ENCODE peak calls at places on chromosomes 3 and 15, in seven cellular contexts. P, R, F, B, X, Q and J are unnamed samples.

GRCh38 chr15:60591491-60592385 is 112.8 kb upstream of the ICE2 start:
- DNase-seq in B (peak), P (peak), R (peak), Q (peak), X (no peak), F (peak), J (no peak)

GRCh38 chr15:20341901-20342605 is 199.5 kb downstream of the GOLGA6L6 start:
- DNase-seq in F (peak), P (peak), B (no peak), Q (no peak), X (no peak), R (no peak), J (peak)

GRCh38 chr3:29285356-29286070 is 4.6 kb downstream of the RBMS3 start:
- DNase-seq in B (peak), P (no peak), X (no peak), F (no peak), R (peak), Q (no peak), J (no peak)

GRCh38 chr3:99128740-99129505 is 227.4 kb upstream of the DCBLD2 start:
- DNase-seq in B (peak), X (no peak), P (no peak), Q (no peak), R (peak), F (no peak), J (peak)

GRCh38 chr15:55344206-55344605 is 25.2 kb downstream of the PIGB start:
- DNase-seq in F (no peak), P (no peak), R (no peak), B (peak), X (no peak), Q (peak), J (peak)

GRCh38 chr15:40501487-40501886 is 30.7 kb downstream of the CHST14 start:
- DNase-seq in Q (no peak), F (no peak), B (no peak), R (no peak), P (no peak), X (no peak), J (no peak)

GRCh38 chr15:27361418-27361817 is 390.4 kb downstream of the GABRG3 start:
- DNase-seq in B (no peak), P (no peak), Q (no peak), X (no peak), R (no peak), F (no peak), J (no peak)

GRCh38 chr15:81285461-81285860 is 38.5 kb downstream of the STARD5 start:
- DNase-seq in F (no peak), Q (no peak), B (no peak), X (no peak), P (no peak), R (no peak), J (no peak)

GRCh38 chr3:42934111-42934510 is 28.2 kb downstream of the ZNF662 start:
- DNase-seq in X (no peak), B (no peak), F (no peak), Q (no peak), P (no peak), R (no peak), J (no peak)

GRCh38 chr15:70065006-70065722 is 32.6 kb downstream of the TLE3 start:
- DNase-seq in P (peak), F (no peak), X (no peak), R (no peak), Q (no peak), B (no peak), J (no peak)

GRCh38 chr3:140056047-140056446 is 121.1 kb downstream of the CLSTN2 start:
- DNase-seq in Q (no peak), P (no peak), F (no peak), R (no peak), B (no peak), X (no peak), J (no peak)

GRCh38 chr15:71921191-71921590 is 110.8 kb downstream of the NR2E3 start:
- DNase-seq in X (no peak), P (no peak), Q (no peak), R (peak), F (no peak), B (no peak), J (no peak)

DNA sequence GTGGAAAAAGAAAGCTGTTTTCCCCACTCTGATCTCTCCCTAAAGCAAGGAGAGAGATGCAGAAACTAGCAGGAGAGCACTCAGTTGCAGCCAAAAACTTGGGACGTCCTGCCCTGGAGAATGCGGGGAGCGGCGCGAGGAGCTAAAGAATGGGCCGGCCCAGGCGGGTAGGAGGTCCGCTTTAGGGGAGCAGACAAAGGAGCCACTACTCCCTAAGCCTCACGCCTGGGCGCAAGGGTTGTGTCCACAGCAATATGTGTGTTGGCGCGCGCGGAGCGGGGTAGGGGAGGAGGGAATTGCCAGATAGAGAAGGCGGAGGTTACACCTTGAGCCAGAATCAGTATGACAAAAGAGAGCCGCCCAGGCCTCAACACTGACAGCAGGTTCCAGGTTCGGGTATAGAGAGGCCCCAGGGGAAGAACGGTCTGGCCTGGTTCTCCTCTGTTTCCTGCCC is 2.9 kb downstream of the WNT5A start:
- DNase-seq in P (no peak), X (no peak), R (no peak), F (no peak), Q (no peak), B (no peak), J (no peak)
- H3K4me3 ChIP-seq in P (no peak), X (no peak), R (peak), F (no peak), Q (no peak), B (no peak), J (peak)

GRCh38 chr15:98596885-98597343 is 51.4 kb upstream of the IGF1R start:
- DNase-seq in F (no peak), P (no peak), X (no peak), B (no peak), R (no peak), Q (no peak), J (no peak)

GRCh38 chr15:98596131-98596530 is 52.2 kb upstream of the IGF1R start:
- DNase-seq in P (no peak), X (no peak), F (no peak), Q (no peak), B (no peak), R (no peak), J (no peak)

GRCh38 chr15:98597666-98598065 is 50.7 kb upstream of the IGF1R start:
- DNase-seq in P (no peak), B (no peak), F (no peak), R (no peak), Q (no peak), X (no peak), J (no peak)

GRCh38 chr15:98604983-98605382 is 43.4 kb upstream of the IGF1R start:
- DNase-seq in B (no peak), P (no peak), Q (no peak), X (no peak), F (no peak), R (no peak), J (no peak)

DNA sequence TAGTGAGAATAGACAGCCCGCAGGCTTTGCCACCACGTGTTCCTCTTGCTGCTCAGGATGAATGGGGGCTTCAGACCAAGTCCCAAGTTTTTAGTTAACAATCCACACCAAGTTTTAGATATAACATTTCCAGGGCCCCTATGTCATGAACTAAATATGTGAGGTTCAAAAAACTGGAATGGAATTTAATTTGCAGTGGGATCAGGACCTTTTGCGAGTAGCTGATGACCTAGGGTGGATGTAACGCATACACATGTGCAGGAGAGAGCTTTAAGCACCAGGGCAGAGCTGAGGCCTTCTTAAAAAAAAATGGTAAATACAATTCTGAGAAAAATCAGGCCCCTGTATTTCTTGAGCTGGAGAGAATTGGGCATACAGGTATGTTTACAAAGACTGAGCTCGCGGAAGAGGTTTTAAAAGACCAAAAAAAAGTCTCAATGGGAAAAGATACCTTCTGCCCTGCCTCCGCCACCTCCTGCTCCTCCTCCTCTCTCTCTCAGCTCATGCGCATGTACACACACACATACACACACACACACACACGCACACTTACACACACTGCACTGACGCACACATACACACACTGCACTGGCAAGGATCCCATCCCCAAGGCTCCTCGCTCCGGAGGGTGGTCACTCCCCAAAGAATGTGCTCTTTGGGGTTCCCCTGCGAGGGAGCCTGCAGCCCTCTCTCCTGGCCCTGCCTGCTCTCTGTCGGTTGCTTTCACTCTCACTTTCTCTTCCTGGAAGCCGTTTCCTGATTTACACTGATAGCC is 48.2 kb upstream of the IGF1R start:
- DNase-seq in R (peak), X (peak), B (peak), Q (peak), F (peak), P (peak), J (peak)
- H3K4me3 ChIP-seq in R (peak), X (peak), B (peak), Q (peak), F (peak), P (peak), J (peak)

DNA sequence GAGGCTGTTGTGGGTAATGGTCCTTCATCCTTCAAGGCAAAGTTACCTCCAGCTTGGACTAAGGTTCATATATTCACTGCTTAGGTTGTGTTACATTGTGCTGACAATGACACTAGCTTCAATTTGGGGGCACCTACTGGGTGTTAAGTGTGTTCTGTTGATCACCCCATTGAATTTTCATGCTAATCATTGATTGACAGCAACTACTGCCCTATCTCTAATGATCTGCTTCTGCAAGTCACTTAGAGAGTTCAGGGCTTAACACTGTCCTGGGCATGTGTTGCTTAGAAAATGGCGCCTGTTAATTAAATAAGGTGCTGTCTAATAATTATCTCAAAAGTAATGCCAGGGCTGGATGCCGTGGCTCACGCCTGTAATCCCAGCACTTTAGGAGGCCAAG is 3.4 kb downstream of the FLNB start:
- DNase-seq in P (no peak), Q (no peak), F (no peak), X (no peak), B (no peak), R (no peak), J (no peak)
- H3K4me3 ChIP-seq in P (no peak), Q (no peak), F (no peak), X (no peak), B (no peak), R (no peak), J (peak)

DNA sequence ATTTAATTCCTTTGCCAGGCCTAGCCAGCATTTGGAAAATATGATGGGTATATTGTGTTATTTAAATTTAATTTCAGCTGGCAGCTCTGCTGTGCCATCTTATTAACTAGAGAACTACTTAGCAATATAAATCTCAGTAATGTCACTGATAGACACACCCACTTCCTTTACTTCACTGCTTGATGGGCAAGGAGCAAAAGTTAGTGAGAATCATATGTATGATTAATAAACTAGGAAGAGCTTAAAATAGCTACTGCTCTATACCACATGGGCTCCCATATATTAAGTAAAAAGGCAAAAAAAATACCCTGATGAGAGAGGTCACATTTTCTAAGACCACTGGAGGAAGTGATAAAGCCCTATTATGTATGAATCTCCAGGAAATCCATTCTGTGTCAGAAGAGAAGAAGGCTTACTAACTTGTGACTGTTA is 1234.1 kb upstream of the ALCAM start:
- DNase-seq in B (no peak), X (no peak), P (no peak), Q (no peak), F (no peak), R (peak), J (peak)
- H3K4me3 ChIP-seq in B (no peak), X (no peak), P (no peak), Q (no peak), F (no peak), R (no peak), J (no peak)

DNA sequence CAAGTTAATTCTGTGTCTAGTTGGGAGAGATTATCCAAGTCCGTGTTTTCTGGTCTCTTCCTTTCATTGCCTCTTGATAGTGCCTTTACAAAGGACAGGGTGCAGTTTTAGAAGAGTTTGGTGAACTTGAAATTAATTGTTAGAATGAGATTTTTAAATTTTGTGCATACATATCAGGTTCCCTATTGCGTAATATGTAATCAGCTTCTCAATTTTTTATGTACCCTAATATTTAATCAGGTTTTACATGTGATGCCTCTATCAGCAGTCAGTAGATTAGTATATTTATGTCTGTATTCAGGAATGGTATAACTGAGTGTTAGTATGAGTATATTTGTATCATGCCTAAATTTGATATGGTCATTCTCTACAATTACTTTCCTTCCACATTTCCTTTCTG is 4.9 kb downstream of the SEC62 start:
- DNase-seq in F (no peak), X (no peak), Q (no peak), P (no peak), R (no peak), B (no peak), J (no peak)
- H3K4me3 ChIP-seq in F (no peak), X (no peak), Q (no peak), P (no peak), R (no peak), B (no peak), J (no peak)

GRCh38 chr15:96359371-96359771 is 28.9 kb downstream of the NR2F2 start:
- DNase-seq in Q (no peak), R (peak), P (no peak), B (no peak), F (no peak), X (no peak), J (no peak)

GRCh38 chr15:96361309-96362000 is 31.0 kb downstream of the NR2F2 start:
- DNase-seq in P (no peak), F (no peak), B (no peak), Q (no peak), R (no peak), X (no peak), J (no peak)

GRCh38 chr15:96359772-96360498 is 29.4 kb downstream of the NR2F2 start:
- DNase-seq in F (peak), P (no peak), Q (no peak), R (peak), B (no peak), X (no peak), J (no peak)

GRCh38 chr15:96362001-96362758 is 31.7 kb downstream of the NR2F2 start:
- DNase-seq in B (no peak), X (no peak), F (no peak), R (peak), P (no peak), Q (no peak), J (no peak)

GRCh38 chr15:96360581-96361308 is 30.2 kb downstream of the NR2F2 start:
- DNase-seq in B (no peak), Q (no peak), P (no peak), F (no peak), X (no peak), R (peak), J (no peak)
- H3K4me3 ChIP-seq in B (peak), Q (no peak), P (peak), F (peak), X (no peak), R (peak), J (peak)

GRCh38 chr3:12875857-12876451 is 34.6 kb upstream of the RPL32 start:
- DNase-seq in B (peak), Q (peak), X (peak), R (peak), F (peak), P (no peak), J (peak)
- H3K4me3 ChIP-seq in B (peak), Q (no peak), X (no peak), R (peak), F (peak), P (no peak), J (peak)

DNA sequence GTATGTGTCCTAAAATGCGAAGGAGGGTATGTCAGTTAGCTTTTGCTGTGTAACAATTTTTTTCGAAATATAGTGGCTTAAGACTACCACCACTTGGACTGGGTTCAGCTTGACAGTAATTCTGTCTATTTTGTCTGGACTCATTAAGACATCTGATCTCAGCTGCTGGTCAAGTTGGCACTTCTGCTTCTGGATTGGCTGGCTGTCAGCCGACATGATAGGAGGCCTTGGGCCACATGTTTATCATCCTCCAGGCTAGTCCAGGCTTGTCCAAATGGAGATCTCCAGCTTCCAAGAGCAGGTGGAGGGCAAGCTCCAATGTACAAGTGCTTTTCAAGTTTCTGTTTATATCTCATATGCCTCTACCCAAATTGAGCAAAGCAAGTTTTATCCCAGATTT is 95.9 kb downstream of the GALK2 start:
- DNase-seq in P (no peak), R (no peak), B (no peak), X (no peak), F (no peak), Q (no peak), J (no peak)
- H3K4me3 ChIP-seq in P (no peak), R (no peak), B (no peak), X (no peak), F (no peak), Q (no peak), J (no peak)

GRCh38 chr3:129230311-129231019 is 18.9 kb upstream of the COPG1 start:
- DNase-seq in F (peak), Q (peak), B (peak), X (no peak), P (no peak), R (peak), J (peak)

GRCh38 chr3:129228891-129229585 is 20.4 kb upstream of the COPG1 start:
- DNase-seq in Q (no peak), R (peak), P (no peak), B (peak), F (peak), X (no peak), J (peak)

GRCh38 chr3:129226374-129226773 is 23.0 kb upstream of the COPG1 start:
- DNase-seq in B (peak), R (peak), P (peak), X (no peak), F (peak), Q (no peak), J (peak)

DNA sequence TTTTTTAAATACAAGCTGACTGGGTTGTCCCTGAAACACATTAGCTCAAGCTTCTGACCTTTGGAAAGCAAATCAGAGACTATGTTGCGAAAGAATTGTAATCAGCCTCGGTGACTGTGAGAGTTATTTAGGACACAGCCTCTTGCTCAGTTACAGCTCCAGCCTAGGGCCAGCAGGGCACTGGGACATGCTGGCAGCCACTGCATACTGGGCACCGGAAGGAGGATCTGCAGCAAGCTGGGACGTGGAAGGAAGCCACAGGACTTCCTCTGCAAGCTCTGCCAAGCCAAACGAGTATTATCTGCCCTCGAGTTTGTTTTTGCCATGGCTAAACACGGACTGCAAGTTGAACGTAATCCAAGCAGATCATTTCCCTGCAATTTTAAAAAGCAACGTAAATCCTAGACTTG is 24.4 kb upstream of the COPG1 start:
- DNase-seq in B (peak), P (peak), F (peak), X (no peak), R (peak), Q (no peak), J (peak)
- H3K4me3 ChIP-seq in B (no peak), P (peak), F (peak), X (no peak), R (peak), Q (no peak), J (no peak)